ENCODE peak calls at places on chromosomes 12 and 14, in six cellular contexts. One of them, this sample, is unnamed.

GRCh38 chr14:64891839-64892375 is 12.2 kb upstream of the SPTB start:
- DNase-seq in NCI-H774: no peak
- DNase-seq in effector memory CD4-positive, alpha-beta T cell: no peak
- DNase-seq in CD4-positive, alpha-beta T cell: no peak
- DNase-seq in activated T-helper 1 cell treated with anti-CD3 and anti-CD28 coated beads, Interleukin-12 subunit alpha, Interleukin-12 subunit beta, Interleukin-2, Interleukin-4 antibody, amounts not matched to agents 30 ng/mL and 10 ng/mL and 1 ng/mL, durations not matched to agents 14 hours and 24 hours and 36 hours: peak; percentile 24
- DNase-seq in AG08396: peak; percentile 36
- DNase-seq in this sample: peak; percentile 54

GRCh38 chr14:49972840-49973239 is 80.0 kb downstream of the ARF6 start:
- DNase-seq in NCI-H774: no peak
- DNase-seq in effector memory CD4-positive, alpha-beta T cell: peak; percentile 13
- DNase-seq in CD4-positive, alpha-beta T cell: no peak
- DNase-seq in activated T-helper 1 cell treated with anti-CD3 and anti-CD28 coated beads, Interleukin-12 subunit alpha, Interleukin-12 subunit beta, Interleukin-2, Interleukin-4 antibody, amounts not matched to agents 30 ng/mL and 10 ng/mL and 1 ng/mL, durations not matched to agents 14 hours and 24 hours and 36 hours: peak; percentile 36
- DNase-seq in AG08396: peak; percentile 68
- DNase-seq in this sample: peak; percentile 71

GRCh38 chr12:96408993-96409392 is 8.8 kb upstream of the CDK17 start:
- DNase-seq in NCI-H774: no peak
- DNase-seq in effector memory CD4-positive, alpha-beta T cell: no peak
- DNase-seq in CD4-positive, alpha-beta T cell: no peak
- DNase-seq in activated T-helper 1 cell treated with anti-CD3 and anti-CD28 coated beads, Interleukin-12 subunit alpha, Interleukin-12 subunit beta, Interleukin-2, Interleukin-4 antibody, amounts not matched to agents 30 ng/mL and 10 ng/mL and 1 ng/mL, durations not matched to agents 14 hours and 24 hours and 36 hours: no peak
- DNase-seq in AG08396: no peak
- DNase-seq in this sample: no peak

GRCh38 chr12:27104546-27104945 is 22.2 kb upstream of the C12orf71 start:
- DNase-seq in NCI-H774: no peak
- DNase-seq in effector memory CD4-positive, alpha-beta T cell: no peak
- DNase-seq in CD4-positive, alpha-beta T cell: no peak
- DNase-seq in activated T-helper 1 cell treated with anti-CD3 and anti-CD28 coated beads, Interleukin-12 subunit alpha, Interleukin-12 subunit beta, Interleukin-2, Interleukin-4 antibody, amounts not matched to agents 30 ng/mL and 10 ng/mL and 1 ng/mL, durations not matched to agents 14 hours and 24 hours and 36 hours: no peak
- DNase-seq in AG08396: no peak
- DNase-seq in this sample: no peak

GRCh38 chr12:116528067-116528466 is 31.1 kb upstream of the MAP1LC3B2 start:
- DNase-seq in NCI-H774: no peak
- DNase-seq in effector memory CD4-positive, alpha-beta T cell: no peak
- DNase-seq in CD4-positive, alpha-beta T cell: no peak
- DNase-seq in activated T-helper 1 cell treated with anti-CD3 and anti-CD28 coated beads, Interleukin-12 subunit alpha, Interleukin-12 subunit beta, Interleukin-2, Interleukin-4 antibody, amounts not matched to agents 30 ng/mL and 10 ng/mL and 1 ng/mL, durations not matched to agents 14 hours and 24 hours and 36 hours: no peak
- DNase-seq in AG08396: no peak
- DNase-seq in this sample: no peak

GRCh38 chr12:46956451-46957035 is 122.9 kb upstream of the PCED1B start:
- DNase-seq in NCI-H774: no peak
- DNase-seq in effector memory CD4-positive, alpha-beta T cell: no peak
- DNase-seq in CD4-positive, alpha-beta T cell: no peak
- DNase-seq in activated T-helper 1 cell treated with anti-CD3 and anti-CD28 coated beads, Interleukin-12 subunit alpha, Interleukin-12 subunit beta, Interleukin-2, Interleukin-4 antibody, amounts not matched to agents 30 ng/mL and 10 ng/mL and 1 ng/mL, durations not matched to agents 14 hours and 24 hours and 36 hours: no peak
- DNase-seq in AG08396: no peak
- DNase-seq in this sample: no peak

GRCh38 chr12:65466906-65467305 is 188.4 kb downstream of the MSRB3 start:
- DNase-seq in NCI-H774: no peak
- DNase-seq in effector memory CD4-positive, alpha-beta T cell: no peak
- DNase-seq in CD4-positive, alpha-beta T cell: no peak
- DNase-seq in activated T-helper 1 cell treated with anti-CD3 and anti-CD28 coated beads, Interleukin-12 subunit alpha, Interleukin-12 subunit beta, Interleukin-2, Interleukin-4 antibody, amounts not matched to agents 30 ng/mL and 10 ng/mL and 1 ng/mL, durations not matched to agents 14 hours and 24 hours and 36 hours: no peak
- DNase-seq in AG08396: no peak
- DNase-seq in this sample: no peak

GRCh38 chr12:27967551-27968054 is 4.9 kb downstream of the PTHLH start:
- DNase-seq in NCI-H774: no peak
- DNase-seq in effector memory CD4-positive, alpha-beta T cell: no peak
- DNase-seq in CD4-positive, alpha-beta T cell: no peak
- DNase-seq in activated T-helper 1 cell treated with anti-CD3 and anti-CD28 coated beads, Interleukin-12 subunit alpha, Interleukin-12 subunit beta, Interleukin-2, Interleukin-4 antibody, amounts not matched to agents 30 ng/mL and 10 ng/mL and 1 ng/mL, durations not matched to agents 14 hours and 24 hours and 36 hours: no peak
- DNase-seq in AG08396: peak; percentile 14
- DNase-seq in this sample: no peak